ENCODE peak calls at places on chromosome 22, in five cellular contexts. M is BE2C; C is tibial artery; K is CD4-positive, alpha-beta memory T cell; D is HAP-1. B is an unnamed sample.

GRCh38 chr22:19610518-19611253 is 86.5 kb upstream of the CLDN5 start:
- DNase-seq in M (no peak), C (no peak), K (no peak), D (no peak), B (no peak)

GRCh38 chr22:40567106-40567505 is 69.4 kb downstream of the MRTFA start:
- DNase-seq in M (no peak), C (no peak), K (no peak), D (no peak), B (no peak)

GRCh38 chr22:37804886-37805857 is 2.6 kb upstream of the GCAT start:
- DNase-seq in M (peak; percentile 93), C (peak; percentile 94), K (peak; percentile 55), D (no peak), B (peak; percentile 83)

GRCh38 chr22:44918925-44919392 is 90.8 kb downstream of the PHF21B start:
- DNase-seq in M (no peak), C (peak; percentile 27), K (no peak), D (no peak), B (no peak)

GRCh38 chr22:44743804-44744211 is 8.6 kb upstream of the ARHGAP8 start:
- DNase-seq in M (no peak), C (no peak), K (no peak), D (no peak), B (no peak)

GRCh38 chr22:37213218-37213855 is 1.1 kb upstream of the SSTR3 start:
- DNase-seq in M (no peak), C (peak; percentile 45), K (no peak), D (no peak), B (no peak)

GRCh38 chr22:48651036-48651890 is 1176.4 kb downstream of the BRD1 start:
- DNase-seq in M (no peak), C (no peak), K (no peak), D (no peak), B (no peak)

GRCh38 chr22:33380789-33381530 is 322.8 kb upstream of the SYN3 start:
- DNase-seq in M (no peak), C (no peak), K (no peak), D (no peak), B (no peak)

GRCh38 chr22:48559647-48560388 is 1267.9 kb downstream of the BRD1 start:
- DNase-seq in M (no peak), C (no peak), K (no peak), D (no peak), B (no peak)

GRCh38 chr22:19066531-19067271 is 55.5 kb downstream of the DGCR2 start:
- DNase-seq in M (no peak), C (peak; percentile 34), K (no peak), D (no peak), B (no peak)

DNA sequence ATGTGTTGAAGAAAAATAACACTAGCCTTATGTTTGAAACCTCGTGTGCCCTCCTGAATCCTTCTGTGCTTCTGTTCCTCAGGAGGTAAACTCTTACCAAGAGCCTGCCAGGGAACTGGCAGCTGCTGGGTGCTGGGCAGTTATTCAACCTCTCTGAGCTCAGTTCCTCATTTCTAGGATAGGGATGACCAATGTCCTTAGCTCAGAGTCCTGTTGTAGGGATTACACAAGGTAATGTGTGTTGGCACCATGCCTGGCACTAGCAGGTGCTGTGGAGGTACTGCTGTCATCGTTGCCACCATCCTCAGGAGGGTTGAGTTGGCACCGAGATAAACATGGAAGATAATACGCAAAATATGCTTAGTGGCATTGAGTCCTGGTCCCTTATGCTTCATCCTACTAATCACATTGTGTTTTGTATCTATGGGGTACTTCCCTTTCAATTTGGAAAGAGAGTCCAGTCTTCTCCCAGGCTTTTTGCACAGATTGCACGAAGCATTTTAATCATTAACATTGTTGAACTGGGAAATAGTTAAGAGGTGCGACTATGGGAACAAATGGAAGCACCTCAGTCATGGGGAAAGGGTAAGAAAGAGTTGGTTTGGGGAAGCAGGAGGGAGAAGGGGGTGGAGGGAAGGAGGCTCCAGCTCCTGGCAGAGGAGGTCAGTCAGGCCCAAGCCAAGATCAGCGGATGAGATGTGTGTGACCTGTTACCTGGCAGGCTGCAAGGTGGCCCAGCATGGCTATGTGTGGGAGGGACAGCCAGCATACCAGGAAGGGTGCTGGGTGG is 56.7 kb downstream of the CABIN1 start:
- DNase-seq in M (no peak), C (no peak), K (no peak), D (no peak), B (peak; percentile 95)
- H3K36me3 ChIP-seq in M (peaks cover 68% of the 10 kb centered on the region), C (peaks cover 71% of the 10 kb centered on the region), K (peaks cover 57% of the 10 kb centered on the region), D (peaks cover 44% of the 10 kb centered on the region), B (peaks cover 6% of the 10 kb centered on the region)

GRCh38 chr22:23280356-23281052 is 100.2 kb downstream of the BCR start:
- DNase-seq in M (no peak), C (no peak), K (no peak), D (no peak), B (no peak)

GRCh38 chr22:23281053-23281405 is 100.7 kb downstream of the BCR start:
- DNase-seq in M (no peak), C (no peak), K (no peak), D (no peak), B (no peak)

GRCh38 chr22:23278883-23279675 is 98.8 kb downstream of the BCR start:
- DNase-seq in M (no peak), C (no peak), K (peak; percentile 68), D (no peak), B (peak; percentile 73)

GRCh38 chr22:23281406-23282088 is 101.2 kb downstream of the BCR start:
- DNase-seq in M (peak; percentile 88), C (peak; percentile 93), K (peak; percentile 79), D (peak; percentile 43), B (peak; percentile 63)

GRCh38 chr22:23279781-23280180 is 99.5 kb downstream of the BCR start:
- DNase-seq in M (no peak), C (no peak), K (no peak), D (no peak), B (no peak)
- H3K36me3 ChIP-seq in M (no peaks in the 10 kb centered on the region), C (peaks cover 58% of the 10 kb centered on the region), K (peaks cover 39% of the 10 kb centered on the region), D (no peaks in the 10 kb centered on the region), B (no peaks in the 10 kb centered on the region)

GRCh38 chr22:21803859-21804258 is 63.6 kb downstream of the MAPK1 start:
- DNase-seq in M (no peak), C (no peak), K (no peak), D (no peak), B (no peak)
- H3K36me3 ChIP-seq in M (peaks cover 60% of the 10 kb centered on the region), C (peaks cover 56% of the 10 kb centered on the region), K (peaks cover 54% of the 10 kb centered on the region), D (peaks cover 70% of the 10 kb centered on the region), B (peaks cover 5% of the 10 kb centered on the region)

DNA sequence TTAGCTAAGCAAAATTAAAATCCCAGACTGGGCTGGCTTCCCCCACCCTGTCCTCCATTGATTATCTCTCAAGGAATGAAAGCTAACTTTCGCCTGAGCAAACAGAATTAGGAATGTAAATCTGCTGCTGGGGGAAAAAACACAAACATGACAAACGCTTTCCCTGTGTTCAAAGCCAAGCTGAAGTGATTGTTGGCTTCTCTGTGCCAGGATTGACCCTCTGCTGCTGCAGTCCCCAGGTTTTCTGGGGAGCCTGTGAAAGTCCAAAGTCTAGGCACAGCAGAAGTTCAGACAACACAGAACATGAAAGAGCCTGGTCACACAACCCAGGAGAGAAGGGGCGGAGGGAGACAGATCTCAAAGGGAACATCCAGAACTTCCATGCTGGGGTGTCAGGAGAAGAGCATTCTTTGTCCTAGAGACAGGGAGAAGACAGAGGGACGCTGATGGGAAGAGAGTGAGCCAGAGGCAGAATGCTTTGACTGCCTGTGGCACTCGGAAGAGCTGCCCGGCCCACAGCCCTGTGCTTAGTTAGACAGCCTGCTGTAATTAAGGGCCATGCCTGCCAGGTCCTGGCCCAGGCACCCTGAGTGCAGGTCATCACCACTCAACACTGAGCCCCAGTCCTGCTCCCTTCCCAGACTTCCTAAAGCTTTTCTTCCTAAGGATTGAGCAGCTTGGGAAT is 6.9 kb downstream of the PATZ1 start:
- DNase-seq in M (no peak), C (no peak), K (no peak), D (peak; percentile 29), B (peak; percentile 76)
- H3K36me3 ChIP-seq in M (peaks cover 83% of the 10 kb centered on the region), C (peaks cover 67% of the 10 kb centered on the region), K (peaks cover 71% of the 10 kb centered on the region), D (peaks cover 75% of the 10 kb centered on the region), B (no peaks in the 10 kb centered on the region)

GRCh38 chr22:39456262-39457046 is at the start of gene MGAT3:
- DNase-seq in M (no peak), C (no peak), K (no peak), D (no peak), B (no peak)

GRCh38 chr22:39459681-39460080 is 2.9 kb downstream of the MGAT3 start:
- DNase-seq in M (no peak), C (no peak), K (no peak), D (no peak), B (no peak)

GRCh38 chr22:39458443-39459083 is 1.8 kb downstream of the MGAT3 start:
- DNase-seq in M (no peak), C (no peak), K (no peak), D (no peak), B (no peak)

GRCh38 chr22:39457546-39458442 is 982 bp downstream of the MGAT3 start:
- DNase-seq in M (no peak), C (no peak), K (no peak), D (no peak), B (no peak)

GRCh38 chr22:39457047-39457545 is 284 bp downstream of the MGAT3 start:
- DNase-seq in M (no peak), C (no peak), K (no peak), D (no peak), B (no peak)
- H3K36me3 ChIP-seq in M (no peaks in the 10 kb centered on the region), C (no peaks in the 10 kb centered on the region), K (no peaks in the 10 kb centered on the region), D (no peaks in the 10 kb centered on the region), B (no peaks in the 10 kb centered on the region)

DNA sequence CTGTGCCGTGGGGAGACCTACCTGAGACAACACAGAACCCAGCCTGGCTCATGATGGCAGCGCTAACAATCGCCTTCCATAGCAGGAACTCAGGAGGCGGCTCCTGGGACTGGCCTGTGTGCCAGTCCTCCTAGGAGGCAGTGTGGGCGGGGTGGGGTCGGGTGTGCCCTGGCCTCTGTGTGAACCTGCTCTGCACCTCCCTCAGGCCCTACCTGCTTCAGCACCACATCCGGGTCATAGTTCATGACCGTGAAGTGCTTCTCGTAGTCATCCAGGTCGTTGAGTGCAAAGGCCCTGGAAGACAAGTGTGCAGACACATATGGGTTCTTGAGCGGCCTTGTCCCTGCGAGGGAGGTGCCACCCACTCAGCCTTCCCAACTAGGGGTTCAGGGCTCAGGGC is 15.3 kb downstream of the TTLL12 start:
- DNase-seq in M (no peak), C (no peak), K (no peak), D (no peak), B (peak; percentile 93)
- H3K36me3 ChIP-seq in M (peaks cover 87% of the 10 kb centered on the region), C (peaks cover 73% of the 10 kb centered on the region), K (peaks cover 3% of the 10 kb centered on the region), D (peaks cover 82% of the 10 kb centered on the region), B (peaks cover 5% of the 10 kb centered on the region)

B was measured in small intestine.